ENCODE peak calls at places on chromosomes 4 and X, in eight cellular contexts. P is SK-N-SH, M is K562, Q is HCT116, G is SK-N-MC, X is H1, I is GM12878, E is HepG2. T is an unnamed sample.

GRCh38 chr4:55553442-55553841 is 6.7 kb upstream of the CLOCK start:
- DNase-seq in M (no peak), E (peak), X (peak), I (no peak), P (no peak), Q (no peak), G (no peak), T (no peak)

GRCh38 chr4:184811484-184812180 is 14.1 kb downstream of the ACSL1 start:
- DNase-seq in G (no peak), X (no peak), E (no peak), I (no peak), M (no peak), P (no peak), Q (no peak), T (no peak)

GRCh38 chr4:30538794-30539193 is 181.4 kb upstream of the PCDH7 start:
- DNase-seq in M (no peak), Q (no peak), X (no peak), G (no peak), I (no peak), E (no peak), P (no peak), T (no peak)

GRCh38 chr4:111399523-111400135 is 745.6 kb upstream of the FAM241A start:
- DNase-seq in M (no peak), G (no peak), Q (no peak), P (no peak), X (no peak), E (no peak), I (no peak), T (no peak)

GRCh38 chr4:2397596-2398379 is 20.7 kb downstream of the ZFYVE28 start:
- DNase-seq in P (no peak), I (no peak), X (no peak), M (no peak), G (no peak), E (no peak), Q (no peak), T (no peak)

GRCh38 chrX:1212532-1212931 is at the start of gene CRLF2:
- DNase-seq in I (peak), E (no peak), G (no peak), P (no peak), M (no peak), Q (peak), X (no peak), T (no peak)

GRCh38 chr4:98505991-98506390 is 152.4 kb downstream of the TSPAN5 start:
- DNase-seq in P (no peak), E (no peak), G (no peak), X (no peak), Q (no peak), I (no peak), M (no peak), T (no peak)

GRCh38 chr4:110245567-110245966 is 47.2 kb upstream of the ELOVL6 start:
- DNase-seq in G (no peak), X (no peak), P (no peak), Q (no peak), M (no peak), I (no peak), E (no peak), T (no peak)

GRCh38 chr4:155972098-155972497 is 18.4 kb upstream of the CTSO start:
- DNase-seq in P (no peak), X (no peak), Q (peak), M (no peak), E (no peak), I (peak), G (no peak), T (no peak)

GRCh38 chrX:39356119-39356807 is 555.0 kb downstream of the MID1IP1 start:
- DNase-seq in E (no peak), M (no peak), G (no peak), I (no peak), Q (no peak), P (no peak), X (no peak), T (no peak)

GRCh38 chr4:96887857-96888256 is 1048.0 kb downstream of the PDHA2 start:
- DNase-seq in I (no peak), X (no peak), E (no peak), M (no peak), P (no peak), Q (no peak), G (no peak), T (no peak)

GRCh38 chr4:3375688-3376087 is 66.1 kb upstream of the HGFAC start:
- DNase-seq in I (no peak), M (no peak), Q (no peak), E (no peak), P (peak), X (no peak), G (no peak), T (peak)

GRCh38 chr4:140300271-140300970 is 73.0 kb upstream of the SCOC start:
- DNase-seq in G (no peak), E (no peak), X (peak), P (no peak), M (no peak), I (no peak), Q (peak), T (peak)

GRCh38 chrX:25277574-25277973 is 261.8 kb upstream of the ARX start:
- DNase-seq in X (no peak), Q (no peak), I (no peak), E (no peak), P (no peak), M (no peak), G (no peak), T (no peak)

GRCh38 chr4:185209031-185209851 is at the start of gene SNX25:
- DNase-seq in M (peak), P (peak), Q (peak), X (peak), G (no peak), I (no peak), E (peak), T (peak)

GRCh38 chr4:157043131-157043530 is 32.8 kb upstream of the GLRB start:
- DNase-seq in P (peak), G (no peak), I (no peak), M (no peak), E (peak), X (peak), Q (no peak), T (peak)

GRCh38 chr4:73589887-73590801 is 30.1 kb downstream of the RASSF6 start:
- DNase-seq in X (no peak), P (no peak), Q (no peak), M (no peak), G (no peak), I (peak), E (no peak), T (no peak)

GRCh38 chr4:80243274-80244018 is 23.0 kb upstream of the FGF5 start:
- DNase-seq in E (no peak), P (no peak), Q (no peak), I (no peak), G (no peak), M (no peak), X (no peak), T (no peak)

GRCh38 chr4:121096174-121096573 is 23.8 kb upstream of the NDNF start:
- DNase-seq in G (no peak), Q (no peak), I (no peak), P (no peak), M (no peak), E (no peak), X (no peak), T (no peak)

GRCh38 chr4:121950680-121951569 is 935 bp downstream of the TRPC3 start:
- DNase-seq in G (no peak), X (peak), I (no peak), P (peak), M (peak), Q (no peak), E (no peak), T (peak)

GRCh38 chrX:18871161-18871880 is 112.6 kb downstream of the PHKA2 start:
- DNase-seq in E (no peak), Q (no peak), M (no peak), I (no peak), P (no peak), X (no peak), G (no peak), T (no peak)

GRCh38 chrX:150365051-150365952 is 2.2 kb downstream of the MAMLD1 start:
- DNase-seq in G (no peak), Q (peak), X (peak), E (no peak), M (peak), P (peak), I (no peak), T (peak)

GRCh38 chr4:140271553-140271952 is 101.9 kb upstream of the SCOC start:
- DNase-seq in Q (no peak), M (no peak), I (no peak), X (no peak), G (no peak), P (no peak), E (no peak), T (no peak)

GRCh38 chrX:14927391-14927790 is 54.2 kb downstream of the MOSPD2 start:
- DNase-seq in P (no peak), Q (no peak), X (no peak), M (no peak), E (no peak), G (no peak), I (no peak), T (no peak)

GRCh38 chrX:83593634-83594294 is 85.7 kb downstream of the POU3F4 start:
- DNase-seq in P (no peak), E (no peak), G (no peak), M (no peak), I (no peak), Q (no peak), X (no peak), T (no peak)

GRCh38 chr4:186604124-186604627 is 48.8 kb upstream of the MTNR1A start:
- DNase-seq in P (no peak), E (peak), X (no peak), I (no peak), G (no peak), M (no peak), Q (no peak), T (no peak)

GRCh38 chr4:72325215-72325614 is 243.8 kb downstream of the ADAMTS3 start:
- DNase-seq in I (no peak), G (peak), E (no peak), M (no peak), Q (no peak), X (no peak), P (no peak), T (no peak)

GRCh38 chrX:11386001-11386523 is 92.8 kb downstream of the AMELX start:
- DNase-seq in Q (no peak), G (no peak), I (no peak), E (no peak), P (no peak), M (no peak), X (no peak), T (no peak)

GRCh38 chr4:40185830-40186664 is 10.8 kb upstream of the RHOH start:
- DNase-seq in I (peak), X (peak), M (no peak), Q (no peak), P (no peak), G (no peak), E (no peak), T (no peak)
- H3K9ac ChIP-seq in I (peak), X (no peak), M (no peak), Q (no peak), P (no peak), G (peak), E (no peak), T (no peak)

GRCh38 chr4:159673221-159673620 is 570.3 kb downstream of the RAPGEF2 start:
- DNase-seq in X (no peak), I (no peak), P (no peak), Q (no peak), M (no peak), G (no peak), E (no peak), T (no peak)

GRCh38 chr4:159674241-159674640 is 571.4 kb downstream of the RAPGEF2 start:
- DNase-seq in E (no peak), X (no peak), M (no peak), P (no peak), I (no peak), G (no peak), Q (no peak), T (no peak)

GRCh38 chr4:159669094-159669493 is 566.2 kb downstream of the RAPGEF2 start:
- DNase-seq in E (no peak), G (no peak), Q (no peak), M (no peak), X (no peak), P (no peak), I (no peak), T (no peak)
- TF ChIP-seq POLR2AphosphoS5 in E (no peak), G (no peak), Q (no peak), M (no peak), X (no peak), P (no peak), I (no peak), T (no peak)

GRCh38 chr4:166734797-166735196 is 499.5 kb downstream of the SPOCK3 start:
- DNase-seq in E (no peak), X (no peak), G (no peak), P (no peak), I (no peak), Q (no peak), M (no peak), T (no peak)
- H3K9ac ChIP-seq in E (no peak), X (no peak), G (no peak), P (no peak), I (no peak), Q (no peak), M (no peak), T (no peak)

GRCh38 chrX:41351923-41352322 is 18.0 kb downstream of the DDX3X start:
- DNase-seq in G (no peak), M (no peak), P (no peak), I (no peak), E (no peak), X (no peak), Q (no peak), T (peak)
- TF ChIP-seq POLR2AphosphoS5 in G (peak), M (no peak), P (peak), I (no peak), E (no peak), X (no peak), Q (peak), T (no peak)

GRCh38 chrX:151974336-151975227 is at the start of gene GABRE:
- DNase-seq in G (no peak), I (no peak), Q (no peak), M (peak), P (peak), E (no peak), X (peak), T (peak)
- H3K9ac ChIP-seq in G (peak), I (no peak), Q (peak), M (peak), P (peak), E (peak), X (no peak), T (peak)